ENCODE peak calls at places on chromosomes 2 and 18, in seven cellular contexts. R, M, G, Q, L, C and S are unnamed samples.

GRCh38 chr2:153299809-153300208 is 178.8 kb downstream of the RPRM start:
- DNase-seq in R (no peak), M (no peak), G (no peak), Q (no peak), L (no peak), C (no peak), S (no peak)

GRCh38 chr18:27108842-27109241 is 76.3 kb downstream of the CHST9 start:
- DNase-seq in R (no peak), M (no peak), G (no peak), Q (no peak), L (no peak), C (no peak), S (no peak)

GRCh38 chr2:47072018-47072691 is 83.0 kb downstream of the STPG4 start:
- DNase-seq in R (peak), M (peak), G (peak), Q (no peak), L (peak), C (no peak), S (no peak)

GRCh38 chr2:112725545-112726457 is 5.0 kb downstream of the NT5DC4 start:
- DNase-seq in R (no peak), M (no peak), G (no peak), Q (no peak), L (no peak), C (peak), S (no peak)

GRCh38 chr2:187442378-187442777 is 5.7 kb downstream of the CALCRL start:
- DNase-seq in R (no peak), M (no peak), G (no peak), Q (no peak), L (no peak), C (no peak), S (no peak)

GRCh38 chr18:8095947-8096570 is 513.2 kb upstream of the RAB12 start:
- DNase-seq in R (no peak), M (no peak), G (no peak), Q (no peak), L (no peak), C (no peak), S (no peak)

GRCh38 chr2:53787911-53788289 is 1.1 kb downstream of the ERLEC1 start:
- DNase-seq in R (no peak), M (no peak), G (no peak), Q (no peak), L (no peak), C (no peak), S (no peak)

GRCh38 chr18:56990678-56991077 is 156.2 kb upstream of the BOD1L2 start:
- DNase-seq in R (no peak), M (no peak), G (no peak), Q (no peak), L (no peak), C (no peak), S (no peak)

DNA sequence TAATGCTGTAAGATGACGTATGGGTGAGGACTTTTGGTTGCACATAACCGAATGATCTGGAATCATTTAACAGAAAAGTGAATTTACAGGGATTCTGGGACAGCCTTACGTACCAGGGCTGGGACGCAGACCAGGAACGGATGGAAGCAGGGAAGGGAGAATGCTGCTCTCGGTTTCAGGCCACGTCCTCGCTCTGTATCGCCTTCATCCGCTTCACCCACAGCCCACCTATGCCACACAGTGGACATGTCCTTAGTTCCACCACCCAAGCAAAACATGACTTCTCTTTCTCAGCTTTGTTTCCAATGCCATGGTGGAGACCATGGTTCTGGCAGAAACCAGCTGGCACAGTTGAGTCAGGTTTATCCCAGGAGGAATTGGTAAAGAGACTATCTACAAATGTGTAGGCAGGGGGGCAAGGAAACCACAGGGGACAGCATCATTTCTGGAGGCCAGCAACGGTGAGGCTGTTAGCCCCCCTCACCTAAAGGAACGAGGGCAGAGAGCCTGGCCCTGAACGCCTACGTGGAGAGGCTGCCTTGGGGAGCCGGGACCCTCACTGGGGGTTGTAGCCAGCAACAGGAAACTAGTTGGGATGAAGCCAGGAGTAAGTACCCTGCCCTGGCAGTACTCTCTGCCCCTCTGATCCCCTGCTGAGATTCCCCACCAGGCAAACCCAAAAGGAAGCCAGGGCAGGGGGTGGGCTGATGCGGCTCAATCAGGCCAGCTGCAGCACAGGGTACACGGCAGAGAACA is 132.5 kb downstream of the NDUFA10 start:
- DNase-seq in R (no peak), M (no peak), G (no peak), Q (no peak), L (no peak), C (no peak), S (peak)
- TF ChIP-seq CTCF in R (no peak), M (no peak), G (no peak), Q (no peak), L (no peak), C (no peak), S (no peak)

GRCh38 chr2:84492571-84492970 is 23.7 kb upstream of the DNAH6 start:
- DNase-seq in R (no peak), M (no peak), G (no peak), Q (no peak), L (no peak), C (no peak), S (no peak)
- TF ChIP-seq CTCF in R (no peak), M (peak), G (no peak), Q (no peak), L (no peak), C (no peak), S (peak)

GRCh38 chr18:22703883-22704626 is 229.1 kb upstream of the RBBP8 start:
- DNase-seq in R (no peak), M (peak), G (no peak), Q (peak), L (no peak), C (peak), S (no peak)

GRCh38 chr18:22701795-22702194 is 231.3 kb upstream of the RBBP8 start:
- DNase-seq in R (no peak), M (no peak), G (no peak), Q (no peak), L (no peak), C (no peak), S (no peak)

GRCh38 chr18:22701326-22701725 is 231.8 kb upstream of the RBBP8 start:
- DNase-seq in R (no peak), M (no peak), G (no peak), Q (no peak), L (no peak), C (no peak), S (no peak)

GRCh38 chr18:22705328-22705727 is 227.8 kb upstream of the RBBP8 start:
- DNase-seq in R (no peak), M (peak), G (no peak), Q (no peak), L (no peak), C (no peak), S (no peak)

GRCh38 chr18:22704627-22704918 is 228.6 kb upstream of the RBBP8 start:
- DNase-seq in R (no peak), M (no peak), G (no peak), Q (no peak), L (no peak), C (no peak), S (no peak)
- TF ChIP-seq CTCF in R (no peak), M (no peak), G (no peak), Q (no peak), L (no peak), C (no peak), S (peak)

DNA sequence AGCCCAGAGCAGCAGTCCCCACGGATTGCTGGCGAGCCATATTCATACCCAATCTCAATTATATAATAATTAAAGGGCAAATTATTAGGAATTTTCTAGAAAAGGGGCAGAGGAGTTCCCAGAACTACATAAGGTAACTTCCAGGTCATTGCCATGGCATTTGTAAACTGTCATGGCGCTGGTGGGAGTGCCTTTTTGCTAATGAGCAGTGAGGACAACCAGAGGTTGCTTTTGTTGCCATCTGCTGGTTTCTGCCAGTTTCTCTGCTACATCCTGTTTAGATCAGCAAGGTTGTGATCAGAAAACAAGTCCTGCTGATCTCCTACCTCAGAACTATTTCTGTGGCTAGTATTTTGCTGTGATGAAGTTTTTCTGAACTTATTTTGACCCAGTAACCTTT is 159.8 kb upstream of the PIEZO2 start:
- DNase-seq in R (no peak), M (peak), G (no peak), Q (no peak), L (no peak), C (no peak), S (no peak)
- TF ChIP-seq CTCF in R (no peak), M (no peak), G (no peak), Q (peak), L (no peak), C (peak), S (peak)